ENCODE peak calls at places on chromosomes 12 and 14, in four cellular contexts. H, S, Q and P are unnamed samples.

GRCh38 chr12:11727133-11727664 is 77.7 kb downstream of the ETV6 start:
- DNase-seq in H (no peak), S (no peak), Q (no peak), P (no peak)

GRCh38 chr12:103673891-103674375 is 86.9 kb downstream of the STAB2 start:
- DNase-seq in H (no peak), S (peak; percentile 67), Q (no peak), P (no peak)

GRCh38 chr12:130014485-130014807 is 110.6 kb upstream of the TMEM132D start:
- DNase-seq in H (no peak), S (no peak), Q (no peak), P (no peak)

GRCh38 chr12:60259241-60259640 is 663.4 kb downstream of the SLC16A7 start:
- DNase-seq in H (no peak), S (no peak), Q (no peak), P (no peak)

GRCh38 chr12:1171657-1172056 is 180.6 kb downstream of the ERC1 start:
- DNase-seq in H (no peak), S (no peak), Q (peak; percentile 61), P (no peak)

GRCh38 chr14:39203659-39204606 is 28.9 kb downstream of the PNN start:
- DNase-seq in H (no peak), S (no peak), Q (peak; percentile 53), P (no peak)

GRCh38 chr14:102584871-102585869 is 7.3 kb upstream of the RCOR1 start:
- DNase-seq in H (no peak), S (peak; percentile 96), Q (peak; percentile 86), P (no peak)

GRCh38 chr14:76307786-76308780 is 67.9 kb upstream of the ESRRB start:
- DNase-seq in H (peak; percentile 19), S (peak; percentile 52), Q (peak; percentile 38), P (no peak)

GRCh38 chr12:110345176-110345651 is 58.3 kb downstream of the ANAPC7 start:
- DNase-seq in H (no peak), S (peak; percentile 57), Q (no peak), P (no peak)

GRCh38 chr12:94173660-94174265 is 25.4 kb downstream of the PLXNC1 start:
- DNase-seq in H (no peak), S (no peak), Q (no peak), P (no peak)

GRCh38 chr12:42587564-42588307 is 1.8 kb downstream of the PRICKLE1 start:
- DNase-seq in H (no peak), S (no peak), Q (no peak), P (no peak)

GRCh38 chr14:54343276-54344121 is 53.3 kb upstream of the CDKN3 start:
- DNase-seq in H (no peak), S (no peak), Q (no peak), P (no peak)

GRCh38 chr12:29041621-29042020 is 107.5 kb upstream of the FAR2 start:
- DNase-seq in H (no peak), S (no peak), Q (no peak), P (no peak)